ENCODE peak calls at places on chromosomes 13 and 19, in four cellular contexts. One of them, this sample, is unnamed.

GRCh38 chr13:91134773-91135124 is 212.7 kb upstream of the MIR17HG start:
- DNase-seq in neural progenitor cell: no peak
- DNase-seq in activated B cell treated with CpG ODN at 0.5 μM for 24 hours: no peak
- DNase-seq in heart right ventricle: no peak
- DNase-seq in this sample: no peak

GRCh38 chr13:47038196-47038595 is 141.3 kb upstream of the HTR2A start:
- DNase-seq in neural progenitor cell: peak; percentile 13
- DNase-seq in activated B cell treated with CpG ODN at 0.5 μM for 24 hours: no peak
- DNase-seq in heart right ventricle: no peak
- DNase-seq in this sample: no peak

GRCh38 chr13:114058051-114058867 is 74.2 kb downstream of the RASA3 start:
- DNase-seq in neural progenitor cell: no peak
- DNase-seq in activated B cell treated with CpG ODN at 0.5 μM for 24 hours: no peak
- DNase-seq in heart right ventricle: no peak
- DNase-seq in this sample: no peak

GRCh38 chr19:38706792-38707511 is 37.3 kb downstream of the CAPN12 start:
- DNase-seq in neural progenitor cell: no peak
- DNase-seq in activated B cell treated with CpG ODN at 0.5 μM for 24 hours: no peak
- DNase-seq in heart right ventricle: no peak
- DNase-seq in this sample: no peak

GRCh38 chr19:37698216-37698615 is 21.3 kb downstream of the ZNF607 start:
- DNase-seq in activated B cell treated with CpG ODN at 0.5 μM for 24 hours: no peak
- DNase-seq in neural progenitor cell: no peak
- DNase-seq in heart right ventricle: no peak
- DNase-seq in this sample: no peak

GRCh38 chr19:11921852-11922495 is 2.9 kb upstream of the ZNF700 start:
- DNase-seq in activated B cell treated with CpG ODN at 0.5 μM for 24 hours: no peak
- DNase-seq in heart right ventricle: no peak
- DNase-seq in neural progenitor cell: no peak
- DNase-seq in this sample: no peak

GRCh38 chr13:74217816-74218215 is 83.6 kb upstream of the KLF12 start:
- DNase-seq in neural progenitor cell: no peak
- DNase-seq in heart right ventricle: no peak
- DNase-seq in activated B cell treated with CpG ODN at 0.5 μM for 24 hours: no peak
- DNase-seq in this sample: no peak

GRCh38 chr19:54155694-54156093 is 3.8 kb downstream of the LENG1 start:
- DNase-seq in heart right ventricle: no peak
- DNase-seq in activated B cell treated with CpG ODN at 0.5 μM for 24 hours: no peak
- DNase-seq in neural progenitor cell: no peak
- DNase-seq in this sample: no peak

GRCh38 chr13:31930901-31931522 is 100.6 kb upstream of the FRY start:
- DNase-seq in neural progenitor cell: peak; percentile 29
- DNase-seq in activated B cell treated with CpG ODN at 0.5 μM for 24 hours: no peak
- DNase-seq in heart right ventricle: no peak
- DNase-seq in this sample: no peak

GRCh38 chr13:73189766-73190165 is 131.0 kb downstream of the KLF5 start:
- DNase-seq in neural progenitor cell: peak; percentile 72
- DNase-seq in heart right ventricle: no peak
- DNase-seq in activated B cell treated with CpG ODN at 0.5 μM for 24 hours: no peak
- DNase-seq in this sample: no peak

GRCh38 chr19:13962738-13963602 is 10.7 kb downstream of the DCAF15 start:
- DNase-seq in heart right ventricle: no peak
- DNase-seq in neural progenitor cell: no peak
- DNase-seq in activated B cell treated with CpG ODN at 0.5 μM for 24 hours: no peak
- DNase-seq in this sample: no peak

GRCh38 chr13:112690242-112690943 is 555 bp downstream of the ATP11A start:
- DNase-seq in heart right ventricle: peak; percentile 43
- DNase-seq in activated B cell treated with CpG ODN at 0.5 μM for 24 hours: peak; percentile 33
- DNase-seq in neural progenitor cell: peak; percentile 81
- DNase-seq in this sample: peak; percentile 64

DNA sequence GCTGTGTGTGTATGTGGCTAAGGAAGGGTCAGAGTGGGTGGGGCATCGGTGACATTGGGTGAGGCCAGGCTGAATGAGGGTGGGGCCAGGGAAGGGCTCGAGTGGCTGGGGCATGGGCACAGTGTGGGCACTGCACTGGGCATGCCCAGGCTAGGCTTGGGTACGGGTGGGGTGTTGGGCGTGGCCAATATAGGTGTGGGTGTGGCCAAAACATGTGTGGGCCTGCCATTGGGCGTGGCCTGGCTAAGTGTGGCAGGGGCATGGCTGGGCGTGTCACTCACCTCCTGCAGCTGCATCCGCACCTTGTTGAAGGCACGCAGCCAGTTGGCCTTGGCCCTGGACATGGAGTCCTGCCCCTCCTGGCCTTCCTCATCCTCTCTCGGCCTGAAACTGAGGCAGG is 33.2 kb downstream of the UNC13A start:
- DNase-seq in heart right ventricle: no peak
- DNase-seq in activated B cell treated with CpG ODN at 0.5 μM for 24 hours: no peak
- DNase-seq in neural progenitor cell: no peak
- DNase-seq in this sample: no peak
- TF ChIP-seq CTCF in heart right ventricle: no peak
- TF ChIP-seq CTCF in activated B cell treated with CpG ODN at 0.5 μM for 24 hours: no peak
- TF ChIP-seq CTCF in neural progenitor cell: no peak
- TF ChIP-seq CTCF in this sample: no peak

GRCh38 chr19:24046550-24046949 is 40.4 kb upstream of the ZNF254 start:
- DNase-seq in neural progenitor cell: no peak
- DNase-seq in heart right ventricle: no peak
- DNase-seq in activated B cell treated with CpG ODN at 0.5 μM for 24 hours: no peak
- DNase-seq in this sample: no peak

GRCh38 chr19:24052811-24053210 is 34.2 kb upstream of the ZNF254 start:
- DNase-seq in heart right ventricle: no peak
- DNase-seq in activated B cell treated with CpG ODN at 0.5 μM for 24 hours: no peak
- DNase-seq in neural progenitor cell: no peak
- DNase-seq in this sample: no peak

GRCh38 chr19:24051516-24051915 is 35.5 kb upstream of the ZNF254 start:
- DNase-seq in neural progenitor cell: no peak
- DNase-seq in heart right ventricle: no peak
- DNase-seq in activated B cell treated with CpG ODN at 0.5 μM for 24 hours: no peak
- DNase-seq in this sample: no peak

GRCh38 chr19:24049537-24049936 is 37.5 kb upstream of the ZNF254 start:
- DNase-seq in neural progenitor cell: no peak
- DNase-seq in activated B cell treated with CpG ODN at 0.5 μM for 24 hours: no peak
- DNase-seq in heart right ventricle: no peak
- DNase-seq in this sample: no peak

DNA sequence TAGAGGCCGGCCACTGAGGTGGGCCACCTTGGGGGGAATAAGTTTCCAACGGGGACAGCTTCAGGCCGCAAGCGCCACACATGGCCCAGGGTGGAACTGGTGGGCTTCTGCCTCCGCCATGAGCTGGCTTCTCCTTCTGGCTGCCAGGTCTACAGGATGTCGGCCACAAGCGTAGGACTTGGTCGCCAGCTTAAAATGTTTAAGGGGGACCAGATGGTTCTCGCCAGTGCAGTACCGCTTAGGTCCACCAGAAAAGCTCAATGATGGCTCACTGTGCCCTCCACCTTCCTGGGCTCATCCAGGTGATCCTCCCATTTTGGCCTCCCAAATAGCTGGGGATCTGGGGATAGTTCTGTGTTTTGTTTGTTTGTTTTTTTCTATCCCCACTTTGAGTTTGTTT is 38.7 kb upstream of the ZNF254 start:
- DNase-seq in activated B cell treated with CpG ODN at 0.5 μM for 24 hours: no peak
- DNase-seq in neural progenitor cell: no peak
- DNase-seq in heart right ventricle: no peak
- DNase-seq in this sample: no peak
- TF ChIP-seq CTCF in activated B cell treated with CpG ODN at 0.5 μM for 24 hours: no peak
- TF ChIP-seq CTCF in neural progenitor cell: peak; percentile 4
- TF ChIP-seq CTCF in heart right ventricle: no peak
- TF ChIP-seq CTCF in this sample: no peak

GRCh38 chr13:41418751-41419150 is 38.6 kb upstream of the RGCC start:
- DNase-seq in neural progenitor cell: no peak
- DNase-seq in heart right ventricle: no peak
- DNase-seq in activated B cell treated with CpG ODN at 0.5 μM for 24 hours: no peak
- DNase-seq in this sample: no peak
- TF ChIP-seq CTCF in neural progenitor cell: no peak
- TF ChIP-seq CTCF in heart right ventricle: no peak
- TF ChIP-seq CTCF in activated B cell treated with CpG ODN at 0.5 μM for 24 hours: no peak
- TF ChIP-seq CTCF in this sample: no peak

GRCh38 chr19:34017024-34017423 is 155.3 kb upstream of the LSM14A start:
- DNase-seq in activated B cell treated with CpG ODN at 0.5 μM for 24 hours: no peak
- DNase-seq in heart right ventricle: no peak
- DNase-seq in neural progenitor cell: no peak
- DNase-seq in this sample: no peak
- TF ChIP-seq CTCF in activated B cell treated with CpG ODN at 0.5 μM for 24 hours: no peak
- TF ChIP-seq CTCF in heart right ventricle: no peak
- TF ChIP-seq CTCF in neural progenitor cell: no peak
- TF ChIP-seq CTCF in this sample: no peak

DNA sequence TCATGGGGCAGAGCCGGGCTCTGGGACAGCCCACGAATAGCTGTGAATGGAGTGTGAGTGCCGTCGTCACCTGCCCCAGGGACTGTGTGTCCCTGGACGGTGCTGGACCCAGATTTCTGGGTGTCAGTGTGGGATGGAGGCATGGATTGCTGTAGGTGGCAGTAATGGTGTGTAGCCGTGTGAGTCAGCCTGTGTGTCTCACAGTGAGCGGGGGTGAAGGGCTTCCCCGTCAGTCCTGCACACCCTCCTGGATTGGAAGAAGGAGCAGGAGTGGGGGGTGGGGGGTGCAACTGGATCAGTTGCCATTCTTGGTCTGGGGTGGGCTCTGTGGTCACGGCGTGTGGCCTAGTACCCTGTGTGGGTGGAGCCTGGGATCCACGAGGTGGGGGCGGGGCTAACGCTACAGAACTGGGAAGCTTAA is 6.5 kb upstream of the LTBP4 start:
- DNase-seq in neural progenitor cell: no peak
- DNase-seq in heart right ventricle: no peak
- DNase-seq in activated B cell treated with CpG ODN at 0.5 μM for 24 hours: no peak
- DNase-seq in this sample: no peak
- TF ChIP-seq CTCF in neural progenitor cell: no peak
- TF ChIP-seq CTCF in heart right ventricle: no peak
- TF ChIP-seq CTCF in activated B cell treated with CpG ODN at 0.5 μM for 24 hours: no peak
- TF ChIP-seq CTCF in this sample: no peak

DNA sequence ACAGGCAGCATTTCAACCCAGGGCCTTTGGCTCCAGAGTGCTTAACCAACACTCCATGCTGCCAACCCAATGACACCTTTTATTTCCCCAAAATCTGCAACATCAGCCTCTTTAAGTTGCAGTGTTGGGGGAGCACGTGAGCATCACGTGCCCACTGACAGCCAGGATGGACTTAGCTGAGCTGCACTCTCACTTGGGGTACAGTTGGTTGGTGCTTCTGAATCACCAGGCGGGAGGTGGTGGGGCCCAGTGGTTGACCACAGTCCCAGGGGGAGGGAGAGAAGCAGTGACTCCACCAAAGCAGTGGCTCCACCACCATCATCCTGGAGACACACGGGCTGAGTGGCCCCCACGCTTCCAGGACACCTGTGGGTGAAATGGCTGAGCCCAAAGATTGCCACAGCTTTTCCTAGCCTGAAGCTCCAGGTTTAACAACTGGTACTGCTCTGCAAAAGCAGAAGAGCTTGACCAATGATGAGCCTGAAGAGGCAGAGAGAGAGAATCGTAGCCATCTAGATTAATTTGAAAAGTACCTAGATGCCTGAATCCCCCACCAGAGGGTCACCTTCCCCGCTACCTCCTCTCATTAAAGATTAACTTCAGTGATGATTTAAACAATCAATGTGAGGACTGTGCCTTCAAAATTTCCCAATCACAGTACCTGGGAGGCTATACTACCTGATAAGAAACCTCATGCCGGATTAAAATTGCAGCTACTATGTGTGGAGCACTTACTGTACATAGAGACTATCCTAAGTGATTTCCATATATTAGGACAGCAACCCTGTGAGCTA is 193.8 kb downstream of the FOXO1 start:
- DNase-seq in activated B cell treated with CpG ODN at 0.5 μM for 24 hours: no peak
- DNase-seq in heart right ventricle: no peak
- DNase-seq in neural progenitor cell: no peak
- DNase-seq in this sample: no peak
- TF ChIP-seq CTCF in activated B cell treated with CpG ODN at 0.5 μM for 24 hours: no peak
- TF ChIP-seq CTCF in heart right ventricle: no peak
- TF ChIP-seq CTCF in neural progenitor cell: no peak
- TF ChIP-seq CTCF in this sample: no peak

DNA sequence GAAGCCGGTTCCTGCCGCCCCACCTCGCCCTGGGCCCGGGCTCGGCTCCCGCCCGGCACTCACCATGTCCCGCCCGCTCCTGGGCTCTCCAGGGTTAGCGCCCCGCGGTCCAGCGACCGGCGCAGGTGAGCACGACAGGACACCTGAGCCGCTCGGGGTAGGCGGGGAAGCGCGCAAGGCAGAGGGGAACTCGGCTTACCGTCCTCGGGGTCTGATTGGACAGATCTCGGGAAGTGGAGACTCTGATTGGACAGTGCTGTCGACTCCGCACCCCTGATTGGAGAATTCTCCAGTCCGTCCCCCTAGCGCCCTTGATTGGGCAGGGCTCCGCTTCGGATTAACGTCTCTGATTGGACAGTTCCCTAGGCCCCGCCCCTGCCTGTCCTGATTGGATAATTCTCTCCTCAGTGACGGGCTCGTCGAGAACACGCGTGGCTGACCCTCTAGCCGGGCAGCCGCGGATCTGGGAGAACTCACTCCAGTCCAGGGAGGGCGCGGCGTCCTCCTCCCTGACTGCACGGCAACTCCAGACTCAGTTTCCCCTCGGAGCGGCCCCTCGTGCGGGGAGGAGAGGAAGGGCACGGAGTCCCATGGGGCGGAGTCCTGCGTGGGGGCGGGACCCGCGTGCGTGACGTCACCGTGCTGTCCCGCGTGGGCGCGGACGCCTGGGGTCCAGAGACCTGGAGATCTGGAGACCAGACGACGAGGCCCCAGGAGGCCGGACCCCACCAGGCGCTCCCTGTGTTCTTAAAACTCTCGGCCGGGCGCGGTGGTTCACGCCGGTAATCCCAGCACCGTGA is at the start of gene ZNF77:
- DNase-seq in neural progenitor cell: peak; percentile 99
- DNase-seq in activated B cell treated with CpG ODN at 0.5 μM for 24 hours: peak; percentile 96
- DNase-seq in heart right ventricle: peak; percentile 100
- DNase-seq in this sample: peak; percentile 98
- TF ChIP-seq CTCF in neural progenitor cell: no peak
- TF ChIP-seq CTCF in activated B cell treated with CpG ODN at 0.5 μM for 24 hours: no peak
- TF ChIP-seq CTCF in heart right ventricle: peak; percentile 7
- TF ChIP-seq CTCF in this sample: no peak

DNA sequence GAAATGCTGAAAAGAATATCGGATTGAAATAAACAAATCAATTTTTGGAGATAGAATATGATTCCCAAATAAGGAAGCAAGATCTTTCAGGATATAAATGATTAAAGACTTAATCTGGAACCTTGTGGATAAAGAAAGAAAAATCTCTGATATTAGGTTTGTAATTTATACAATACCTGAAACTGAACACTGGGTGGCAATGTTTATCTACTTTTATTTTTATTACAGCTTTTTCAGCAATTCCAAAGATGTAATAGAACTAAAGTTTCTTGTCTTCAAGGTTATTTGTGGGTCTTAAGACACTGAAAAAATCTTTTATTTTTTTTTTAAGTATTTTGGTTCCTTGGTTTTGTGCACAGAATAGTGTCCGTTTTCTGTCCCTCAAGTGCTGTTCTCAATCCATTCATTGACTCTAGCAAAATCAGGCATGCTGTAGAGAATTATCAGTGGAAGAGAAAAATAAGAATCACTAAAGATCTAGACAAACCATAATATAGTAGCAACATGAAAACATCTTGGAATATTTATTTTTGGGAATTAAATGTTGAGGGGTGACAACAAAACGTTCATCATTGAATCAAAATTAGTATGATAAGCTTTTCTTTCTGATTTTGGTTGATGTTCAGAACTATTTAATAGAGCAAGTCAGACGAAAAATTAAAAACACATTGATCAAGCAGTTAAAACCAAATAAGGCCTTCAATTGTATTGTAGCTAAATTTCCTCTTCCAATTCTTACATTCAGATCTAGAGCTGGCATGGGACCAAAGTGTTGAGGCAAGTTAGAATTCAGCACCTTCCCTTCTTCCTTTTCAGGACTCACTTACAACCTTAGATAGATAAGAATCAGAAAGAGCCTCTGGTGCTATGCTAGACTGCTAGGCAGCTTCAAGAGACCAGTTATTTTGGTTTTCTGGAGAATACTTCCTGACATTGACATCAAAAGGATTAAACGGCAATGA is 704.4 kb upstream of the PCDH20 start:
- DNase-seq in heart right ventricle: no peak
- DNase-seq in neural progenitor cell: peak; percentile 15
- DNase-seq in activated B cell treated with CpG ODN at 0.5 μM for 24 hours: no peak
- DNase-seq in this sample: no peak
- TF ChIP-seq CTCF in heart right ventricle: peak; percentile 27
- TF ChIP-seq CTCF in neural progenitor cell: peak; percentile 70
- TF ChIP-seq CTCF in activated B cell treated with CpG ODN at 0.5 μM for 24 hours: no peak
- TF ChIP-seq CTCF in this sample: no peak

This sample was measured in nephron progenitor cell.